ENCODE peak calls at places on chromosomes 1 and 21, in five cellular contexts. One of them, this sample, is unnamed.

GRCh38 chr1:22351757-22352080 is 99.9 kb upstream of the ZBTB40 start:
- DNase-seq in neural crest cell: no peak
- DNase-seq in kidney epithelial cell: no peak
- DNase-seq in activated CD4-positive, alpha-beta T cell treated with anti-CD3 and anti-CD28 coated beads for 4 hours: no peak
- DNase-seq in small intestine: no peak
- DNase-seq in this sample: no peak

GRCh38 chr1:55146781-55147180 is 68.4 kb downstream of the USP24 start:
- DNase-seq in neural crest cell: no peak
- DNase-seq in kidney epithelial cell: no peak
- DNase-seq in activated CD4-positive, alpha-beta T cell treated with anti-CD3 and anti-CD28 coated beads for 4 hours: no peak
- DNase-seq in small intestine: peak
- DNase-seq in this sample: peak

GRCh38 chr1:11295905-11296304 is 22.9 kb downstream of the UBIAD1 start:
- DNase-seq in neural crest cell: no peak
- DNase-seq in kidney epithelial cell: no peak
- DNase-seq in activated CD4-positive, alpha-beta T cell treated with anti-CD3 and anti-CD28 coated beads for 4 hours: peak
- DNase-seq in small intestine: no peak
- DNase-seq in this sample: no peak

GRCh38 chr1:212561501-212561931 is 47.0 kb upstream of the ATF3 start:
- DNase-seq in neural crest cell: no peak
- DNase-seq in kidney epithelial cell: peak
- DNase-seq in activated CD4-positive, alpha-beta T cell treated with anti-CD3 and anti-CD28 coated beads for 4 hours: no peak
- DNase-seq in small intestine: no peak
- DNase-seq in this sample: no peak

GRCh38 chr1:97693601-97694000 is 227.2 kb downstream of the DPYD start:
- DNase-seq in neural crest cell: no peak
- DNase-seq in kidney epithelial cell: no peak
- DNase-seq in activated CD4-positive, alpha-beta T cell treated with anti-CD3 and anti-CD28 coated beads for 4 hours: no peak
- DNase-seq in small intestine: no peak
- DNase-seq in this sample: no peak

GRCh38 chr1:173914366-173914871 is 2.7 kb downstream of the SERPINC1 start:
- DNase-seq in neural crest cell: peak
- DNase-seq in kidney epithelial cell: no peak
- DNase-seq in activated CD4-positive, alpha-beta T cell treated with anti-CD3 and anti-CD28 coated beads for 4 hours: peak
- DNase-seq in small intestine: peak
- DNase-seq in this sample: peak

GRCh38 chr1:87305762-87306161 is 22.9 kb upstream of the LMO4 start:
- DNase-seq in neural crest cell: no peak
- DNase-seq in kidney epithelial cell: no peak
- DNase-seq in activated CD4-positive, alpha-beta T cell treated with anti-CD3 and anti-CD28 coated beads for 4 hours: no peak
- DNase-seq in small intestine: no peak
- DNase-seq in this sample: no peak

GRCh38 chr1:175478203-175478602 is 265.2 kb downstream of the TNR start:
- DNase-seq in neural crest cell: no peak
- DNase-seq in kidney epithelial cell: no peak
- DNase-seq in activated CD4-positive, alpha-beta T cell treated with anti-CD3 and anti-CD28 coated beads for 4 hours: no peak
- DNase-seq in small intestine: no peak
- DNase-seq in this sample: no peak

GRCh38 chr21:44880762-44881585 is 7.5 kb upstream of the PTTG1IP start:
- DNase-seq in neural crest cell: no peak
- DNase-seq in kidney epithelial cell: peak
- DNase-seq in activated CD4-positive, alpha-beta T cell treated with anti-CD3 and anti-CD28 coated beads for 4 hours: no peak
- DNase-seq in small intestine: no peak
- DNase-seq in this sample: no peak

GRCh38 chr1:45679123-45679522 is 7.2 kb downstream of the GPBP1L1 start:
- DNase-seq in neural crest cell: no peak
- DNase-seq in kidney epithelial cell: no peak
- DNase-seq in activated CD4-positive, alpha-beta T cell treated with anti-CD3 and anti-CD28 coated beads for 4 hours: no peak
- DNase-seq in small intestine: no peak
- DNase-seq in this sample: no peak

GRCh38 chr1:68496680-68497357 is at the start of gene DEPDC1:
- DNase-seq in neural crest cell: peak
- DNase-seq in kidney epithelial cell: peak
- DNase-seq in activated CD4-positive, alpha-beta T cell treated with anti-CD3 and anti-CD28 coated beads for 4 hours: peak
- DNase-seq in small intestine: peak
- DNase-seq in this sample: peak

GRCh38 chr1:11938722-11939526 is 4.4 kb downstream of the PLOD1 start:
- DNase-seq in neural crest cell: no peak
- DNase-seq in kidney epithelial cell: no peak
- DNase-seq in activated CD4-positive, alpha-beta T cell treated with anti-CD3 and anti-CD28 coated beads for 4 hours: no peak
- DNase-seq in small intestine: no peak
- DNase-seq in this sample: no peak

GRCh38 chr1:63012339-63012738 is 228.4 kb downstream of the ATG4C start:
- DNase-seq in neural crest cell: no peak
- DNase-seq in kidney epithelial cell: no peak
- DNase-seq in activated CD4-positive, alpha-beta T cell treated with anti-CD3 and anti-CD28 coated beads for 4 hours: no peak
- DNase-seq in small intestine: no peak
- DNase-seq in this sample: no peak

GRCh38 chr1:26500488-26501175 is 28.4 kb downstream of the HMGN2 start:
- DNase-seq in neural crest cell: peak
- DNase-seq in kidney epithelial cell: peak
- DNase-seq in activated CD4-positive, alpha-beta T cell treated with anti-CD3 and anti-CD28 coated beads for 4 hours: peak
- DNase-seq in small intestine: peak
- DNase-seq in this sample: peak

GRCh38 chr1:3785458-3786157 is 10.7 kb downstream of the LRRC47 start:
- DNase-seq in neural crest cell: peak
- DNase-seq in kidney epithelial cell: no peak
- DNase-seq in activated CD4-positive, alpha-beta T cell treated with anti-CD3 and anti-CD28 coated beads for 4 hours: no peak
- DNase-seq in small intestine: peak
- DNase-seq in this sample: peak

GRCh38 chr1:32335951-32336867 is at the start of gene MARCKSL1:
- DNase-seq in neural crest cell: peak
- DNase-seq in kidney epithelial cell: no peak
- DNase-seq in activated CD4-positive, alpha-beta T cell treated with anti-CD3 and anti-CD28 coated beads for 4 hours: peak
- DNase-seq in small intestine: peak
- DNase-seq in this sample: peak

GRCh38 chr21:27225142-27225541 is 258.3 kb upstream of the ADAMTS5 start:
- DNase-seq in neural crest cell: no peak
- DNase-seq in kidney epithelial cell: no peak
- DNase-seq in activated CD4-positive, alpha-beta T cell treated with anti-CD3 and anti-CD28 coated beads for 4 hours: no peak
- DNase-seq in small intestine: no peak
- DNase-seq in this sample: no peak

GRCh38 chr1:19437911-19438310 is 47.4 kb downstream of the CAPZB start:
- DNase-seq in neural crest cell: no peak
- DNase-seq in kidney epithelial cell: no peak
- DNase-seq in activated CD4-positive, alpha-beta T cell treated with anti-CD3 and anti-CD28 coated beads for 4 hours: no peak
- DNase-seq in small intestine: no peak
- DNase-seq in this sample: no peak

GRCh38 chr1:237431448-237431847 is 389.5 kb downstream of the RYR2 start:
- DNase-seq in neural crest cell: no peak
- DNase-seq in kidney epithelial cell: no peak
- DNase-seq in activated CD4-positive, alpha-beta T cell treated with anti-CD3 and anti-CD28 coated beads for 4 hours: no peak
- DNase-seq in small intestine: no peak
- DNase-seq in this sample: no peak

This sample was measured in HAP-1.